ENCODE peak calls at places on chromosome 3, in seven cellular contexts. Q is choroid plexus epithelial cell, M is brain microvascular endothelial cell, H is stomach, O is NB4, V is MG63, L is left lung. U is an unnamed sample.

GRCh38 chr3:89098964-89099585 is 8.3 kb upstream of the EPHA3 start:
- DNase-seq in M (peak; percentile 51), H (peak; percentile 49), L (no peak), Q (peak; percentile 84), V (peak; percentile 43), O (peak; percentile 56), U (no peak)

GRCh38 chr3:155285936-155286335 is 7.5 kb downstream of the STRIT1 start:
- DNase-seq in M (no peak), L (no peak), V (no peak), Q (no peak), O (no peak), H (no peak), U (no peak)

GRCh38 chr3:52350981-52351761 is 35.1 kb downstream of the DNAH1 start:
- DNase-seq in Q (no peak), V (no peak), M (no peak), H (no peak), L (no peak), O (no peak), U (no peak)

GRCh38 chr3:81823086-81823485 is 61.6 kb upstream of the GBE1 start:
- DNase-seq in O (no peak), M (no peak), V (no peak), H (no peak), L (no peak), Q (no peak), U (no peak)

GRCh38 chr3:169658311-169658931 is 5.1 kb downstream of the MECOM start:
- DNase-seq in L (peak; percentile 43), M (no peak), H (peak; percentile 52), Q (no peak), V (no peak), O (no peak), U (no peak)

GRCh38 chr3:27577504-27577903 is 93.3 kb upstream of the SLC4A7 start:
- DNase-seq in H (no peak), O (no peak), V (no peak), L (no peak), Q (no peak), M (no peak), U (no peak)

GRCh38 chr3:157436583-157437300 is at the start of gene PTX3:
- DNase-seq in M (peak; percentile 84), Q (peak; percentile 94), V (peak; percentile 65), H (no peak), L (peak; percentile 70), O (peak; percentile 95), U (peak; percentile 6)

GRCh38 chr3:120802916-120803315 is 60.4 kb downstream of the GTF2E1 start:
- DNase-seq in O (no peak), L (no peak), H (no peak), M (peak; percentile 43), V (peak; percentile 68), Q (no peak), U (no peak)

GRCh38 chr3:11091088-11091590 is 63.2 kb upstream of the HRH1 start:
- DNase-seq in O (no peak), Q (no peak), M (no peak), V (peak; percentile 14), L (no peak), H (no peak), U (no peak)

GRCh38 chr3:2218826-2219225 is 120.2 kb downstream of the CNTN4 start:
- DNase-seq in L (no peak), M (no peak), Q (no peak), H (no peak), O (no peak), V (no peak), U (no peak)

GRCh38 chr3:81395739-81396138 is 365.7 kb downstream of the GBE1 start:
- DNase-seq in Q (no peak), L (no peak), H (no peak), O (peak; percentile 0), M (no peak), V (no peak), U (no peak)

GRCh38 chr3:148727242-148727641 is 29.5 kb downstream of the AGTR1 start:
- DNase-seq in V (peak; percentile 53), M (no peak), L (no peak), H (no peak), O (peak; percentile 59), Q (peak; percentile 65), U (no peak)

GRCh38 chr3:50807266-50807665 is 132.5 kb downstream of the DOCK3 start:
- DNase-seq in H (peak; percentile 73), V (no peak), L (no peak), M (no peak), O (no peak), Q (no peak), U (no peak)

GRCh38 chr3:130820976-130821375 is 72.9 kb upstream of the ATP2C1 start:
- DNase-seq in Q (peak; percentile 52), O (peak; percentile 91), H (no peak), V (peak; percentile 50), M (peak; percentile 4), L (peak; percentile 56), U (no peak)

GRCh38 chr3:103919327-103919726 is 1447.4 kb upstream of the ALCAM start:
- DNase-seq in M (no peak), O (no peak), L (no peak), Q (peak; percentile 8), H (no peak), V (no peak), U (no peak)

GRCh38 chr3:45758871-45759270 is 37.5 kb downstream of the SLC6A20 start:
- DNase-seq in V (no peak), Q (no peak), O (no peak), M (no peak), H (no peak), L (no peak), U (no peak)

GRCh38 chr3:58490860-58491501 is 915 bp upstream of the KCTD6 start:
- DNase-seq in Q (no peak), O (no peak), L (no peak), M (no peak), V (no peak), H (no peak), U (no peak)
- H3K4me3 ChIP-seq in Q (peak overlapping the region; percentile 72), O (no peak overlapping the region), L (peak overlapping the region; percentile 14), M (peak overlapping the region; percentile 50), V (peak overlapping the region; percentile 31), H (peak overlapping the region; percentile 72), U (peak overlapping the region; percentile 96)

GRCh38 chr3:185558395-185558794 is 6.0 kb upstream of the LIPH start:
- DNase-seq in Q (no peak), O (no peak), V (no peak), H (peak; percentile 87), M (no peak), L (peak; percentile 64), U (no peak)

GRCh38 chr3:185561374-185561943 is 9.1 kb upstream of the LIPH start:
- DNase-seq in L (peak; percentile 81), M (no peak), H (peak; percentile 60), O (no peak), V (no peak), Q (no peak), U (no peak)

GRCh38 chr3:185560676-185561075 is 8.3 kb upstream of the LIPH start:
- DNase-seq in H (no peak), Q (no peak), V (no peak), M (no peak), L (no peak), O (no peak), U (no peak)

GRCh38 chr3:185561958-185562357 is 9.6 kb upstream of the LIPH start:
- DNase-seq in O (no peak), M (no peak), L (peak; percentile 61), H (no peak), V (no peak), Q (no peak), U (no peak)

DNA sequence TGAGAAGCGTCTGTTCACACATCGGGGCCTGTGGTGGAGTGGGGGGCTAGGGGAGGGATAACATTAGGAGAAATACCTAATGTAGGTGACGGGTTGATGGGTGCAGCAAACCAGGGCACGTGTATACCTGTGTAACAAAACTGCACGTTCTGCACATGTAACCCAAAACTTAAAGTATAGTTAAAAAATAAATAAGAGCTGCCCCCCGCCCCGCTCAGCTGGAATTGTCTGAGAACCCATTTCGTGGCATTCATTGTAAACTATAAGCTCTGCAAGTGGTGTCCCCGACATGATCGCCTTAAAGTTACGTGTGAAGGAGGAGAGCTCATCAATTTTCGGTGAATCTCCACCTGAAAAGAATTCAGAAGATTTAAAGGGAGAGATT is 7.3 kb upstream of the LIPH start:
- DNase-seq in H (no peak), M (no peak), L (no peak), O (no peak), Q (no peak), V (no peak), U (no peak)
- H3K4me3 ChIP-seq in H (no peak overlapping the region), M (no peak overlapping the region), L (no peak overlapping the region), O (no peak overlapping the region), Q (no peak overlapping the region), V (no peak overlapping the region), U (no peak overlapping the region)

GRCh38 chr3:25781758-25782594 is 1.3 kb downstream of the NGLY1 start:
- DNase-seq in V (no peak), L (no peak), O (peak; percentile 27), M (no peak), H (no peak), Q (no peak), U (no peak)

GRCh38 chr3:25784971-25785370 is 1.7 kb upstream of the NGLY1 start:
- DNase-seq in V (no peak), O (no peak), M (no peak), Q (no peak), H (no peak), L (no peak), U (no peak)

GRCh38 chr3:25782938-25783660 is at the start of gene NGLY1:
- DNase-seq in Q (peak; percentile 85), O (peak; percentile 89), H (peak; percentile 89), L (peak; percentile 89), M (peak; percentile 70), V (peak; percentile 78), U (peak; percentile 52)

GRCh38 chr3:25782636-25782937 is 656 bp downstream of the NGLY1 start:
- DNase-seq in V (no peak), O (no peak), L (no peak), Q (no peak), M (no peak), H (no peak), U (no peak)

DNA sequence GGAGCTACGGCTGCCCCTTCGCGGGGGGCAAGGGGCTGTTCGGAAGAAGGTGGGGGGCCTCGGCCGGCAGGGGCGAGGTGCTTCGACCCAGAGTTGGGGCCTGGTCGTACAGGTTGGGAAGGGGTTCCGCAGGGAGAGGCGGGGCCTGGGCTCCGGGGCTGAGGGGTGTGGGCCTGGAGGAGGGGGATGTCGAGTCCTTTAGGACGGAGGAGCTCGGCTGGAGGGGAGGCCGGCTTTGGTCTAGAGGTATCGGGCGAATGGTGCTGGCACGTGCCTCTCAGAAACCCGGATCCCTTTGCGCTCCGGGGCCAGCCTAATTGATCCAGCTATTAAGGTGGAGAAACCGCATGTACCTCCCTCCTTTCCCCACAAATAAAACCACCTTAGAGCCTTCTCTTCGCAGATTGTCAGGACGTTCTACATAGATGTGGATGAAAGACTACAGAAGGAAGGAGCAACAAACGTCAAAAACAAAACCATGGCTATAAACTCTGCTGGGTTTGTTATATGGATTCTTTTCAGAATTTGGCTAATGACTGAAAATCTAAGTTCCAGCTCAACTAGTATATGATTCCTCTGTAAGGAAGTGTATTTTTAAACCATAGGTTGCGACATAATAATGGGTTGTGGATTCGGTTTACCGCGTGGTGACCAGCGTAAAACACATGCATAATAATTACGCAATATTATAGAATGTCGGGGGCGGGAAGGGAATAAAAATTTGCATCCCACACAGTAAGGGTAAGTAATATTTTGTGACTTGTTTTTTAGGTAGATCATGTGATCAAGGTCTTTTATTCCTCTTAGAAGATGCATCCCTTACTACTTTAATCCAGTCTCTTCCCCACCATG is 644 bp upstream of the NGLY1 start:
- DNase-seq in H (peak; percentile 57), V (peak; percentile 52), M (peak; percentile 32), L (peak; percentile 77), O (peak; percentile 84), Q (peak; percentile 45), U (peak; percentile 24)
- H3K4me3 ChIP-seq in H (peak overlapping the region; percentile 86), V (peak overlapping the region; percentile 75), M (peak overlapping the region; percentile 80), L (peak overlapping the region; percentile 85), O (peak overlapping the region; percentile 66), Q (peak overlapping the region; percentile 78), U (peak overlapping the region; percentile 92)

GRCh38 chr3:35640186-35640584 is 860 bp downstream of the ARPP21 start:
- DNase-seq in L (no peak), V (no peak), M (no peak), H (no peak), O (no peak), Q (no peak), U (no peak)
- H3K4me3 ChIP-seq in L (no peak overlapping the region), V (no peak overlapping the region), M (peak overlapping the region; percentile 74), H (peak overlapping the region; percentile 48), O (no peak overlapping the region), Q (no peak overlapping the region), U (peak overlapping the region; percentile 59)